ENCODE peak calls at places on chromosomes 2 and 18, in ten cellular contexts. B is AG04450, P is colonic mucosa, I is HL-60, D is ascending aorta, K is sigmoid colon, T is A549, G is left ventricle myocardium inferior, E is heart left ventricle, X is adrenal gland. O is an unnamed sample.
A peak's percentile ranks its signal among the peaks of the same experiment; 100 is the strongest.

GRCh38 chr2:63587814-63588384 is 378 bp downstream of the WDPCP start:
- DNase-seq in K (no peak), I (no peak), P (no peak), D (no peak), X (no peak), T (no peak), B (no peak), G (no peak), E (no peak), O (no peak)

GRCh38 chr2:146893500-146894041 is 951.3 kb upstream of the ACVR2A start:
- DNase-seq in B (no peak), X (peak; percentile 49), T (no peak), G (no peak), P (no peak), I (no peak), K (no peak), E (no peak), D (no peak), O (no peak)

GRCh38 chr2:70785137-70785911 is 5.1 kb downstream of the FIGLA start:
- DNase-seq in B (no peak), K (no peak), P (no peak), I (no peak), X (no peak), T (peak; percentile 49), E (no peak), D (no peak), G (no peak), O (no peak)

GRCh38 chr2:240168546-240169361 is 28.3 kb upstream of the OTOS start:
- DNase-seq in K (peak; percentile 43), T (no peak), G (no peak), D (no peak), I (no peak), B (no peak), P (no peak), X (no peak), E (peak; percentile 51), O (no peak)

GRCh38 chr18:79384151-79384807 is 11.5 kb upstream of the NFATC1 start:
- DNase-seq in D (no peak), P (peak; percentile 17), K (peak; percentile 64), G (no peak), E (peak; percentile 44), X (no peak), I (no peak), B (no peak), T (no peak), O (no peak)

GRCh38 chr18:79750980-79751571 is 46.7 kb upstream of the KCNG2 start:
- DNase-seq in T (no peak), E (no peak), B (no peak), X (no peak), G (no peak), D (no peak), K (peak; percentile 54), P (peak; percentile 87), I (no peak), O (no peak)

GRCh38 chr2:197464180-197464579 is 10.8 kb downstream of the COQ10B start:
- DNase-seq in P (no peak), T (no peak), D (no peak), G (no peak), B (no peak), E (no peak), X (no peak), I (no peak), K (no peak), O (no peak)

GRCh38 chr2:109516445-109517117 is 97.2 kb downstream of the SEPTIN10 start:
- DNase-seq in X (peak; percentile 31), E (peak; percentile 75), G (peak; percentile 51), K (no peak), I (no peak), P (peak; percentile 70), T (peak; percentile 88), D (no peak), B (no peak), O (no peak)

GRCh38 chr18:74225193-74225840 is 66.4 kb downstream of the CYB5A start:
- DNase-seq in T (no peak), D (no peak), G (no peak), B (no peak), K (no peak), I (no peak), E (no peak), X (peak; percentile 63), P (no peak), O (no peak)

GRCh38 chr2:2806711-2807110 is 475.6 kb upstream of the MYT1L start:
- DNase-seq in B (no peak), D (no peak), X (no peak), K (no peak), I (no peak), E (no peak), T (no peak), P (no peak), G (no peak), O (no peak)

GRCh38 chr2:105143467-105144127 is 97.9 kb upstream of the GPR45 start:
- DNase-seq in D (no peak), K (no peak), T (no peak), B (no peak), P (peak; percentile 29), E (no peak), I (no peak), G (no peak), X (no peak), O (no peak)

GRCh38 chr2:176161817-176162626 is 4.9 kb downstream of the HOXD3 start:
- DNase-seq in B (no peak), T (no peak), E (no peak), G (no peak), D (no peak), I (no peak), X (no peak), K (no peak), P (no peak), O (no peak)
- H3K4me3 ChIP-seq in B (no peak overlapping the region), T (no peak overlapping the region), E (no peak overlapping the region), G (no peak overlapping the region), D (peak overlapping the region; percentile 52), I (no peak overlapping the region), X (no peak overlapping the region), K (no peak overlapping the region), P (no peak overlapping the region), O (no peak overlapping the region)

DNA sequence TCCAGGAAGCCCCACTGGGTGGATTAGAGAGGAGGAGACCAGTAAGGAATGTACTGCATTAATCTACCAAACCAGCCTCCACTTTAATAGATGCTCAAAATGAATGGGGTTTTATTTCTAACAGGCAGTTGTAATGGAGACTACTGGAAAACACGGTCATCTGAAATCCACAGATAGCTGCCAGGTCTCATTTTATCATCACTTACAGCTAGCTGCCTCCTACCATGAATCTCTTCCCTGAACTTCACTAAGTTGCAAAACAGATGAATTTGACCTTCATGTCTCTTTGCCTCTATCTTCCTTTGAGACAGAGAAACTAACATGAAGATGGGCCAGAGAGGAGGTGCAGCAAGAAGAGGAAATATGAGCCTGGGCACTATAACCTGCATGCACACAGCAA is 21.9 kb downstream of the ZBTB7C start:
- DNase-seq in T (no peak), G (no peak), K (no peak), E (no peak), I (no peak), D (no peak), X (no peak), B (no peak), P (no peak), O (no peak)
- TF ChIP-seq CTCF in T (no peak), G (no peak), K (no peak), E (no peak), I (no peak), D (no peak), X (no peak), B (no peak), P (no peak), O (no peak)

GRCh38 chr2:200373196-200373595 is 66.7 kb downstream of the SPATS2L start:
- DNase-seq in D (no peak), K (no peak), B (no peak), G (no peak), T (no peak), E (no peak), I (no peak), X (no peak), P (no peak), O (no peak)
- H3K4me3 ChIP-seq in D (no peak overlapping the region), K (no peak overlapping the region), B (no peak overlapping the region), G (no peak overlapping the region), T (no peak overlapping the region), E (no peak overlapping the region), I (no peak overlapping the region), X (no peak overlapping the region), P (no peak overlapping the region), O (no peak overlapping the region)

GRCh38 chr2:118088051-118089014 is at the start of gene INSIG2:
- DNase-seq in D (peak; percentile 77), P (peak; percentile 97), E (peak; percentile 95), K (peak; percentile 94), T (peak; percentile 88), I (peak; percentile 90), G (peak; percentile 93), X (peak; percentile 95), B (peak; percentile 81), O (peak; percentile 94)
- TF ChIP-seq CTCF in D (no peak), P (no peak), E (no peak), K (no peak), T (no peak), I (no peak), G (peak; percentile 21), X (no peak), B (peak; percentile 14), O (peak; percentile 23)

DNA sequence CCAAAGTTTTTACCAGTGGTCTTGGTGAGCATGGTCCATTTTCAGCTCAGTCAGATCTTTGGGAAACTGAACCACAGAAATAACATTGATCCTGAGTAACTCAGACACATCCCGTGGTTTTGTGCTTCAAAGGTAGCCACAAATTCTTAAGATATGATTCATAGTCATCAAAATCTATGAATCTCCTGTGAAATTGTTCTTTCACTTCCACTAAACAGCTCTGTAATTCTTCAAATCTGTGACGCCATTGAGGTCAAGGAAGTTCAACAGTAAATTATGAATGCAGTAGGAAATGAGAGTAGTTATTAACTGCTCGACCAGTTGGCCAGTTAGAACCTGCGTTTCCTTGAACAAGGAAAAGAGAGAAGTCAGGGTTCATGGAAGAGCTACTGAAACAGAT is 147.2 kb downstream of the IRS1 start:
- DNase-seq in K (no peak), E (no peak), G (no peak), B (peak; percentile 75), I (peak; percentile 35), P (no peak), X (peak; percentile 27), D (no peak), T (no peak), O (no peak)
- H3K4me3 ChIP-seq in K (no peak overlapping the region), E (no peak overlapping the region), G (no peak overlapping the region), B (no peak overlapping the region), I (no peak overlapping the region), P (no peak overlapping the region), X (no peak overlapping the region), D (no peak overlapping the region), T (no peak overlapping the region), O (no peak overlapping the region)

DNA sequence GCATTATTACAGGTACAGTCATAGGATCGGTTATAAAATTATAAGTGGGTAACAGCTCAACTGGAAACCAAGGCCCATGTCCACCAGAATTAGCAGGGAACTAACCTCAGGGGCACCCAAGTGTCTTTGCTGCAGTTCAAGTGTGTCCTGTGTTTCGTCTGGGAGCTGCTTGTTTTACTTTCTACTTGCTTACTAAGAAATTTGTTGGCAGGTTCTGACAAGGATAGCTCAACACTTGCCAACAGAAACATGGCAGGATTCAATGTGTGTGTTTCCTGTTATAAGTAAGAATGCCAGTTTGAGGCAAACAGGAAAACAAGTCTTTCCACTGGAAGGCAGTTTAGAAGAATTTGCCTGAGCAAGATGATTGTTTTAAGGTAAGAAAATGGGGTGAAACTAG is 104.5 kb downstream of the EPHA4 start:
- DNase-seq in B (no peak), D (no peak), I (no peak), X (no peak), E (no peak), T (no peak), P (no peak), G (no peak), K (no peak), O (no peak)
- TF ChIP-seq CTCF in B (no peak), D (no peak), I (no peak), X (no peak), E (no peak), T (no peak), P (no peak), G (no peak), K (no peak), O (no peak)

O was measured in GM12864.